ENCODE peak calls at places on chromosome 12, in nine cellular contexts. O is skeletal muscle cell, Z is HCT116, V is tibial nerve, B is GM06990, Y is lower leg skin, W is IMR-90, A is GM12878, T is AG10803. G is an unnamed sample.

GRCh38 chr12:91239497-91239896 is 56.9 kb upstream of the DCN start:
- DNase-seq in O (no peak), Z (no peak), V (peak), B (no peak), Y (no peak), W (no peak), A (no peak), T (no peak), G (no peak)

GRCh38 chr12:62166525-62166924 is 93.7 kb upstream of the USP15 start:
- DNase-seq in O (no peak), Z (no peak), V (no peak), B (no peak), Y (no peak), W (no peak), A (no peak), T (peak), G (no peak)

GRCh38 chr12:94289551-94290312 is 141.4 kb downstream of the PLXNC1 start:
- DNase-seq in O (peak), Z (no peak), V (peak), B (no peak), Y (no peak), W (peak), A (no peak), T (peak), G (no peak)

GRCh38 chr12:87704374-87704773 is 324.8 kb downstream of the C12orf50 start:
- DNase-seq in O (no peak), Z (no peak), V (no peak), B (no peak), Y (no peak), W (no peak), A (no peak), T (no peak), G (peak)

GRCh38 chr12:41888285-41888684 is 256.4 kb downstream of the GXYLT1 start:
- DNase-seq in O (no peak), Z (no peak), V (no peak), B (no peak), Y (no peak), W (no peak), A (no peak), T (no peak), G (no peak)

GRCh38 chr12:93990832-93991748 is 157.3 kb upstream of the PLXNC1 start:
- DNase-seq in O (no peak), Z (no peak), V (no peak), B (no peak), Y (peak), W (peak), A (no peak), T (peak), G (no peak)

GRCh38 chr12:53735-54095 is 12.9 kb upstream of the IQSEC3 start:
- DNase-seq in O (no peak), Z (no peak), V (no peak), B (no peak), Y (no peak), W (no peak), A (no peak), T (no peak), G (no peak)

GRCh38 chr12:16148938-16149337 is 128.5 kb downstream of the SLC15A5 start:
- DNase-seq in O (no peak), Z (no peak), V (no peak), B (no peak), Y (no peak), W (no peak), A (no peak), T (no peak), G (no peak)

GRCh38 chr12:85029456-85029855 is 6.6 kb downstream of the TSPAN19 start:
- DNase-seq in O (no peak), Z (peak), V (no peak), B (no peak), Y (no peak), W (peak), A (no peak), T (peak), G (no peak)

GRCh38 chr12:48882325-48882687 is 16.6 kb upstream of the RND1 start:
- DNase-seq in O (no peak), Z (no peak), V (no peak), B (no peak), Y (no peak), W (peak), A (no peak), T (peak), G (no peak)

GRCh38 chr12:120650249-120650690 is 9.8 kb downstream of the CABP1 start:
- DNase-seq in O (no peak), Z (no peak), V (no peak), B (no peak), Y (no peak), W (no peak), A (no peak), T (no peak), G (no peak)
- H3K4me3 ChIP-seq in O (peak), Z (no peak), V (no peak), B (no peak), Y (no peak), W (no peak), A (no peak), T (no peak), G (no peak)

GRCh38 chr12:103697912-103698751 is 111.1 kb downstream of the STAB2 start:
- DNase-seq in O (no peak), Z (no peak), V (no peak), B (no peak), Y (no peak), W (no peak), A (no peak), T (no peak), G (no peak)

GRCh38 chr12:103698752-103699540 is 111.9 kb downstream of the STAB2 start:
- DNase-seq in O (no peak), Z (no peak), V (no peak), B (no peak), Y (no peak), W (no peak), A (peak), T (no peak), G (no peak)
- H3K4me3 ChIP-seq in O (no peak), Z (no peak), V (no peak), B (no peak), Y (no peak), W (no peak), A (no peak), T (no peak), G (no peak)

DNA sequence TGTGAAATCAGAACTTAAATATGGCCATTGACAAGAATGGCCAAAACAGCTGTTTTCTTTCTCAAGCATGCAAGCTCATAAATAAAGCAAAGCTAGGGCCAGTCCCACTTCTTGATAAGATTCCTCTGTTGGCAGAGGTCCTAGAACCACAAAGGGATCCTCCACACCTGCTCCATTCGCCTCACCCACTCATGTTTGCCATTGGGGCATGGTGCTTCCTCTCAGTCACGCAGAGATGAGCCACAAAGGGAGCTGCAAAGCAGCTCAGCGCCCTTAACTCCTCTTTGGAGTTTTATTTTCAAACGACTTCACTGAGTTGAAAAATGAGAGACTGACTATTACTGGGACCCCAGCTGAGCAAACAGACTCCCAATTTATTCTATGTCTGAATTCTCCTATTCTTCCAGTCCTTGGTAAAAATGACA is 16.6 kb downstream of the MANSC1 start:
- DNase-seq in O (peak), Z (no peak), V (no peak), B (no peak), Y (peak), W (peak), A (no peak), T (no peak), G (no peak)
- H3K4me3 ChIP-seq in O (no peak), Z (no peak), V (no peak), B (no peak), Y (no peak), W (no peak), A (no peak), T (no peak), G (no peak)

GRCh38 chr12:133190176-133190575 is 8.9 kb downstream of the ZNF268 start:
- DNase-seq in O (no peak), Z (no peak), V (no peak), B (no peak), Y (no peak), W (no peak), A (no peak), T (no peak), G (no peak)

GRCh38 chr12:133192847-133193246 is 11.6 kb downstream of the ZNF268 start:
- DNase-seq in O (no peak), Z (no peak), V (no peak), B (no peak), Y (no peak), W (no peak), A (no peak), T (no peak), G (no peak)
- H3K4me3 ChIP-seq in O (no peak), Z (no peak), V (no peak), B (no peak), Y (no peak), W (no peak), A (no peak), T (no peak), G (no peak)

DNA sequence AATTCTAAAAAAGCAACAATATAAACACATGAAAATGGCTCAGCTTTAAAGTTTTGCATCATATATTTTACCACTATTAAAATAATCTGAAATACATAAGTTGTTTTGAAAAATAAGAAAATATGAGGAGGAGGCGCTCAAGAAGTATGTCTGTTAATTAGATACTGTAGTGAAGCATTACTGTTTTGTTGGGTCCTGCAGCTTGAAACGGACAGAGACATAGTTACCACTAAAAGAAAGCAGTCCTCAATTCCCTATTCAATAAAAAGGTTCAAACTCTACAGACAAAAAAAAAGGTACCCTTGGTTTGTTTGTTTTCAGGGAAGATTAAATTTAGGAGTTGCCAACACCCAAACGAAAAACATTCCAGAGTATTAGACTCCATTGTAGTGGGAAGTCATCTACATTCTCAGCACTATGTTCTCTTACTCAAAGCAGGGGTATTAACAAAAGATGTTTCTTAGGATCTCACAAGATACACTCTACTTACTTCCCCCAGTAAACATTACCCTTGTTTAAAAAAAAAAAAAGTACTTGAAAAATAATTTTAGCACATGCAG is 3.0 kb downstream of the PAWR start:
- DNase-seq in O (no peak), Z (no peak), V (no peak), B (no peak), Y (no peak), W (peak), A (no peak), T (peak), G (no peak)
- H3K4me3 ChIP-seq in O (peak), Z (no peak), V (no peak), B (peak), Y (no peak), W (peak), A (peak), T (peak), G (peak)